ENCODE peak calls at places on chromosomes 4 and X, in nine cellular contexts. One of them, this sample, is unnamed.

GRCh38 chr4:41455215-41455614 is 82.7 kb upstream of the LIMCH1 start:
- DNase-seq in mammary epithelial cell: no peak
- DNase-seq in endodermal cell: peak
- DNase-seq in esophagus squamous epithelium: no peak
- DNase-seq in sigmoid colon: no peak
- DNase-seq in GM23248: no peak
- DNase-seq in fibroblast of lung: peak
- DNase-seq in CD4-positive, alpha-beta T cell: no peak
- DNase-seq in body of pancreas: no peak
- DNase-seq in this sample: peak

GRCh38 chr4:103934178-103934789 is 214.5 kb upstream of the TACR3 start:
- DNase-seq in body of pancreas: peak
- DNase-seq in sigmoid colon: no peak
- DNase-seq in mammary epithelial cell: peak
- DNase-seq in GM23248: peak
- DNase-seq in CD4-positive, alpha-beta T cell: no peak
- DNase-seq in fibroblast of lung: peak
- DNase-seq in endodermal cell: no peak
- DNase-seq in esophagus squamous epithelium: no peak
- DNase-seq in this sample: peak

GRCh38 chr4:85780664-85781063 is 305.7 kb downstream of the ARHGAP24 start:
- DNase-seq in mammary epithelial cell: no peak
- DNase-seq in body of pancreas: no peak
- DNase-seq in sigmoid colon: no peak
- DNase-seq in GM23248: peak
- DNase-seq in CD4-positive, alpha-beta T cell: no peak
- DNase-seq in endodermal cell: no peak
- DNase-seq in fibroblast of lung: no peak
- DNase-seq in esophagus squamous epithelium: no peak
- DNase-seq in this sample: no peak

GRCh38 chr4:185396724-185397402 is at the start of gene ANKRD37:
- DNase-seq in CD4-positive, alpha-beta T cell: no peak
- DNase-seq in endodermal cell: no peak
- DNase-seq in mammary epithelial cell: peak
- DNase-seq in body of pancreas: peak
- DNase-seq in esophagus squamous epithelium: no peak
- DNase-seq in sigmoid colon: no peak
- DNase-seq in fibroblast of lung: peak
- DNase-seq in GM23248: peak
- DNase-seq in this sample: peak

GRCh38 chr4:76923619-76924357 is 25.8 kb upstream of the SEPTIN11 start:
- DNase-seq in esophagus squamous epithelium: no peak
- DNase-seq in GM23248: peak
- DNase-seq in CD4-positive, alpha-beta T cell: no peak
- DNase-seq in fibroblast of lung: no peak
- DNase-seq in mammary epithelial cell: peak
- DNase-seq in endodermal cell: no peak
- DNase-seq in body of pancreas: no peak
- DNase-seq in sigmoid colon: no peak
- DNase-seq in this sample: no peak

GRCh38 chrX:11261260-11261659 is 32.0 kb upstream of the AMELX start:
- DNase-seq in esophagus squamous epithelium: no peak
- DNase-seq in endodermal cell: no peak
- DNase-seq in fibroblast of lung: peak
- DNase-seq in GM23248: peak
- DNase-seq in body of pancreas: no peak
- DNase-seq in sigmoid colon: no peak
- DNase-seq in mammary epithelial cell: peak
- DNase-seq in CD4-positive, alpha-beta T cell: no peak
- DNase-seq in this sample: peak

GRCh38 chr4:174663254-174663653 is 141.0 kb upstream of the HPGD start:
- DNase-seq in mammary epithelial cell: peak
- DNase-seq in sigmoid colon: no peak
- DNase-seq in body of pancreas: no peak
- DNase-seq in endodermal cell: no peak
- DNase-seq in CD4-positive, alpha-beta T cell: no peak
- DNase-seq in esophagus squamous epithelium: no peak
- DNase-seq in fibroblast of lung: peak
- DNase-seq in GM23248: peak
- DNase-seq in this sample: no peak

GRCh38 chrX:37896491-37896890 is 49.1 kb upstream of the DYNLT3 start:
- DNase-seq in GM23248: peak
- DNase-seq in CD4-positive, alpha-beta T cell: no peak
- DNase-seq in body of pancreas: no peak
- DNase-seq in fibroblast of lung: no peak
- DNase-seq in mammary epithelial cell: no peak
- DNase-seq in endodermal cell: no peak
- DNase-seq in esophagus squamous epithelium: no peak
- DNase-seq in sigmoid colon: no peak
- DNase-seq in this sample: no peak

GRCh38 chr4:124713213-124713592 is 671 bp upstream of the ANKRD50 start:
- DNase-seq in esophagus squamous epithelium: no peak
- DNase-seq in sigmoid colon: peak
- DNase-seq in mammary epithelial cell: peak
- DNase-seq in body of pancreas: peak
- DNase-seq in CD4-positive, alpha-beta T cell: no peak
- DNase-seq in fibroblast of lung: peak
- DNase-seq in GM23248: peak
- DNase-seq in endodermal cell: peak
- DNase-seq in this sample: peak

GRCh38 chr4:98260047-98260578 is 1.1 kb upstream of the RAP1GDS1 start:
- DNase-seq in GM23248: no peak
- DNase-seq in mammary epithelial cell: no peak
- DNase-seq in fibroblast of lung: no peak
- DNase-seq in esophagus squamous epithelium: peak
- DNase-seq in endodermal cell: peak
- DNase-seq in sigmoid colon: peak
- DNase-seq in body of pancreas: peak
- DNase-seq in CD4-positive, alpha-beta T cell: peak
- DNase-seq in this sample: peak

GRCh38 chr4:147498031-147498700 is 17.3 kb downstream of the EDNRA start:
- DNase-seq in sigmoid colon: no peak
- DNase-seq in mammary epithelial cell: peak
- DNase-seq in esophagus squamous epithelium: no peak
- DNase-seq in endodermal cell: no peak
- DNase-seq in GM23248: peak
- DNase-seq in CD4-positive, alpha-beta T cell: no peak
- DNase-seq in fibroblast of lung: peak
- DNase-seq in body of pancreas: no peak
- DNase-seq in this sample: peak
- H3K27ac ChIP-seq in sigmoid colon: no peak
- H3K27ac ChIP-seq in mammary epithelial cell: peak
- H3K27ac ChIP-seq in esophagus squamous epithelium: no peak
- H3K27ac ChIP-seq in endodermal cell: no peak
- H3K27ac ChIP-seq in GM23248: no peak
- H3K27ac ChIP-seq in CD4-positive, alpha-beta T cell: no peak
- H3K27ac ChIP-seq in fibroblast of lung: peak
- H3K27ac ChIP-seq in body of pancreas: no peak
- H3K27ac ChIP-seq in this sample: peak

DNA sequence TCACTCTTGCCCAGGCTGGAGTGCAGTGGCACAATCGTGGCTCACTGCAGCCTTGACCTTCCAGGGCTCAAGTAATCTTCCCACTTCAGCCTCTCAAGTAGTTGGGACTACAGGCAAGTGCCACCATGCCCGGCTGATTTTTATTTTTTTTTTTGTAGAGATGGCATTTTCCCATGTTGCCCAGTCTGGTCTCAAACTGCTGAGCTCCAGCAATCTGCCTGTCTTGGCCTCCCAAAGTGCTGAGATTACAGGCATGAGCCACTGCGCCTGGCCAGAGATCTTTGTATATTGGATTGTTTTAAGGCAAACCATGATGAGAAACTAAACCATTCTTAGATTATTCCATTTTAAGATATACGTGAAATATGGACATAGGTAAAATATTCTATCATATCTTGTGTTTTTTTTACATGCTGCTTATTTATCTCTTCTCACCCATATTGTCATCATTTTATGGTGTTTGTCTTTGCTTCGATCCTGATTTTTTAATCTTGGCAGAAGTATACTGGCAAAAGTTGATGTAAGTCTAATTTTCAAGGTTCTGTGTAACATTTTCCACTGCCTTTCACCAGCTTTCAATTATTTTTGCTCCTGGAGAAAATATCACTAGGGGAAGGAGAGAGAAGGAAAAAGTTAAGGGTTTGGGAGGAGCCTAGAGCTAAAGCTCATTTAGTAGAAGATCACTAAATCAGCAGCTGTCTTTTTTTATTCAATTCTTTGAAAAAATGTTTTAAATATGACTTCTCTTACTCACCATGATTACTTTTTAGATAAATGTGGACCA is 27.8 kb downstream of the PDLIM5 start:
- DNase-seq in fibroblast of lung: no peak
- DNase-seq in endodermal cell: no peak
- DNase-seq in CD4-positive, alpha-beta T cell: no peak
- DNase-seq in mammary epithelial cell: no peak
- DNase-seq in GM23248: no peak
- DNase-seq in body of pancreas: no peak
- DNase-seq in sigmoid colon: no peak
- DNase-seq in esophagus squamous epithelium: no peak
- DNase-seq in this sample: no peak
- H3K27ac ChIP-seq in fibroblast of lung: no peak
- H3K27ac ChIP-seq in endodermal cell: no peak
- H3K27ac ChIP-seq in CD4-positive, alpha-beta T cell: no peak
- H3K27ac ChIP-seq in mammary epithelial cell: no peak
- H3K27ac ChIP-seq in GM23248: peak
- H3K27ac ChIP-seq in body of pancreas: peak
- H3K27ac ChIP-seq in sigmoid colon: no peak
- H3K27ac ChIP-seq in esophagus squamous epithelium: no peak
- H3K27ac ChIP-seq in this sample: no peak

GRCh38 chrX:74065831-74066390 is 238.1 kb upstream of the ZCCHC13 start:
- DNase-seq in mammary epithelial cell: no peak
- DNase-seq in fibroblast of lung: no peak
- DNase-seq in sigmoid colon: no peak
- DNase-seq in body of pancreas: no peak
- DNase-seq in CD4-positive, alpha-beta T cell: no peak
- DNase-seq in endodermal cell: no peak
- DNase-seq in GM23248: no peak
- DNase-seq in esophagus squamous epithelium: no peak
- DNase-seq in this sample: no peak

GRCh38 chrX:74063426-74064155 is 240.4 kb upstream of the ZCCHC13 start:
- DNase-seq in GM23248: no peak
- DNase-seq in mammary epithelial cell: no peak
- DNase-seq in fibroblast of lung: no peak
- DNase-seq in endodermal cell: no peak
- DNase-seq in CD4-positive, alpha-beta T cell: no peak
- DNase-seq in esophagus squamous epithelium: no peak
- DNase-seq in body of pancreas: no peak
- DNase-seq in sigmoid colon: no peak
- DNase-seq in this sample: no peak

DNA sequence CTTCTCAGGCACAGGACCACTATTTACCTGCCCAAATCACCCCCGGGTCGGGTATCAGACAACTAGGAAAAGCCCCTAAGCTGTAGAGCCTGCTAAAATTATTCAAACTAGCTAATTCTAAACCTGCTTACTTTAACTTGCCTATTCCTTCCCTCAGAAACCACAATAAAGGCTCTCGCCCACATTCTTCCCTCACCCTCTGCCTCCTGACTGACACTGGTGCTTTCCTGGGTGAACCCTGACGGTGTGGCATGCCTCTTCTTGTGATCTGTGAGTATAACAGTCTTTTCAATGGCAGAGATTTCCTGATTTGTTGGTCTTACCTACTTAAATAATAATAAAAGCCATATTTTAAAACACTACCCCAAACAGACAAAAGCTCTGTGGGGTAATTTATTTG is 242.1 kb upstream of the ZCCHC13 start:
- DNase-seq in body of pancreas: no peak
- DNase-seq in sigmoid colon: no peak
- DNase-seq in esophagus squamous epithelium: no peak
- DNase-seq in endodermal cell: no peak
- DNase-seq in GM23248: no peak
- DNase-seq in mammary epithelial cell: peak
- DNase-seq in fibroblast of lung: no peak
- DNase-seq in CD4-positive, alpha-beta T cell: no peak
- DNase-seq in this sample: no peak
- H3K27ac ChIP-seq in body of pancreas: no peak
- H3K27ac ChIP-seq in sigmoid colon: no peak
- H3K27ac ChIP-seq in esophagus squamous epithelium: no peak
- H3K27ac ChIP-seq in endodermal cell: no peak
- H3K27ac ChIP-seq in GM23248: no peak
- H3K27ac ChIP-seq in mammary epithelial cell: no peak
- H3K27ac ChIP-seq in fibroblast of lung: no peak
- H3K27ac ChIP-seq in CD4-positive, alpha-beta T cell: no peak
- H3K27ac ChIP-seq in this sample: no peak

GRCh38 chr4:142264961-142265360 is 581.1 kb downstream of the INPP4B start:
- DNase-seq in mammary epithelial cell: no peak
- DNase-seq in fibroblast of lung: peak
- DNase-seq in body of pancreas: no peak
- DNase-seq in CD4-positive, alpha-beta T cell: no peak
- DNase-seq in esophagus squamous epithelium: no peak
- DNase-seq in sigmoid colon: no peak
- DNase-seq in endodermal cell: no peak
- DNase-seq in GM23248: peak
- DNase-seq in this sample: no peak

GRCh38 chr4:142265946-142266345 is 580.2 kb downstream of the INPP4B start:
- DNase-seq in esophagus squamous epithelium: no peak
- DNase-seq in endodermal cell: no peak
- DNase-seq in CD4-positive, alpha-beta T cell: no peak
- DNase-seq in mammary epithelial cell: no peak
- DNase-seq in GM23248: no peak
- DNase-seq in sigmoid colon: no peak
- DNase-seq in fibroblast of lung: no peak
- DNase-seq in body of pancreas: no peak
- DNase-seq in this sample: no peak

GRCh38 chr4:142262956-142263355 is 583.1 kb downstream of the INPP4B start:
- DNase-seq in mammary epithelial cell: no peak
- DNase-seq in body of pancreas: no peak
- DNase-seq in GM23248: no peak
- DNase-seq in CD4-positive, alpha-beta T cell: no peak
- DNase-seq in esophagus squamous epithelium: no peak
- DNase-seq in sigmoid colon: no peak
- DNase-seq in endodermal cell: no peak
- DNase-seq in fibroblast of lung: no peak
- DNase-seq in this sample: no peak

GRCh38 chr4:142267101-142267500 is 579.0 kb downstream of the INPP4B start:
- DNase-seq in sigmoid colon: no peak
- DNase-seq in CD4-positive, alpha-beta T cell: no peak
- DNase-seq in fibroblast of lung: no peak
- DNase-seq in esophagus squamous epithelium: no peak
- DNase-seq in body of pancreas: no peak
- DNase-seq in endodermal cell: no peak
- DNase-seq in GM23248: no peak
- DNase-seq in mammary epithelial cell: no peak
- DNase-seq in this sample: no peak

DNA sequence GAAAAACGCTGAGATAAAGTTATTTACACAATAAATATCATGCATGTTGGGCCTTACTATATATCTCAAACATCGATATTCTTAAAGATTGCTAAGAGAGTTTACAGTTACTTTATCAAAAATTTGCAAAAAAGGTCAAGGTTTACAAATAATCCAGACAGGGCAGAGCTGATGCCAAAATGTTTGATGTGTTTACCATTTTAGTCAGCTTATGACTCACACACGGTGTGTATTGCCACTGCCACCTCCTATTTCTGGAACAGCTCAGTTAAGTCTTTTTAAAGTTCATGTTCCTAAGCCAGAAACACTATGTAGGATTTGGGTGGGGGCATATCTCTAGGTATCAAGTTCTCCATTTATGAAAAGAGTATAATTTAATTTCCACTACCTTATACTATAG is 580.6 kb downstream of the INPP4B start:
- DNase-seq in GM23248: peak
- DNase-seq in esophagus squamous epithelium: no peak
- DNase-seq in mammary epithelial cell: peak
- DNase-seq in endodermal cell: no peak
- DNase-seq in fibroblast of lung: peak
- DNase-seq in sigmoid colon: no peak
- DNase-seq in CD4-positive, alpha-beta T cell: no peak
- DNase-seq in body of pancreas: peak
- DNase-seq in this sample: peak
- H3K27ac ChIP-seq in GM23248: peak
- H3K27ac ChIP-seq in esophagus squamous epithelium: no peak
- H3K27ac ChIP-seq in mammary epithelial cell: no peak
- H3K27ac ChIP-seq in endodermal cell: no peak
- H3K27ac ChIP-seq in fibroblast of lung: peak
- H3K27ac ChIP-seq in sigmoid colon: peak
- H3K27ac ChIP-seq in CD4-positive, alpha-beta T cell: no peak
- H3K27ac ChIP-seq in body of pancreas: peak
- H3K27ac ChIP-seq in this sample: no peak